ENCODE peak calls at places on chromosomes 7 and 10, in eight cellular contexts. O is body of pancreas; E is CD4-positive, alpha-beta memory T cell; I is ovary; S is neural progenitor cell; N is CD4-positive, CD25-positive, alpha-beta regulatory T cell; X is esophagus squamous epithelium; K is neuronal stem cell. M is an unnamed sample. For H3K4me1, the result is how much of the 10 kb centered on the place peaks cover.

GRCh38 chr7:149873074-149873967 is 448 bp upstream of the ATP6V0E2 start:
- DNase-seq in I (peak), O (peak), K (peak), S (peak), E (peak), N (peak), X (peak), M (peak)

GRCh38 chr10:23521735-23522134 is 82.9 kb downstream of the OTUD1 start:
- DNase-seq in E (no peak), X (no peak), S (no peak), I (no peak), N (no peak), O (no peak), K (no peak), M (no peak)

GRCh38 chr7:1425292-1426136 is 33.8 kb downstream of the MICALL2 start:
- DNase-seq in O (no peak), X (no peak), N (no peak), S (peak), I (no peak), K (no peak), E (no peak), M (no peak)

GRCh38 chr7:74023037-74023436 is 4.9 kb upstream of the ELN start:
- DNase-seq in N (no peak), K (no peak), E (no peak), X (no peak), O (no peak), I (peak), S (no peak), M (peak)

GRCh38 chr7:105719919-105720318 is 138.6 kb upstream of the EFCAB10 start:
- DNase-seq in O (no peak), E (no peak), S (no peak), X (no peak), K (no peak), I (no peak), N (no peak), M (no peak)

GRCh38 chr10:132408367-132408781 is 11.4 kb downstream of the PWWP2B start:
- DNase-seq in N (no peak), S (no peak), I (no peak), E (no peak), K (no peak), O (peak), X (no peak), M (no peak)

GRCh38 chr10:94172332-94172731 is 178.6 kb downstream of the PLCE1 start:
- DNase-seq in O (no peak), N (no peak), K (no peak), X (no peak), E (no peak), I (no peak), S (no peak), M (no peak)

GRCh38 chr10:51047857-51048256 is 26.4 kb upstream of the PRKG1 start:
- DNase-seq in K (no peak), O (no peak), X (no peak), I (no peak), S (no peak), E (no peak), N (no peak), M (no peak)

GRCh38 chr7:105345003-105345402 is 43.7 kb downstream of the SRPK2 start:
- DNase-seq in N (no peak), X (no peak), K (no peak), E (no peak), O (no peak), I (no peak), S (no peak), M (no peak)

GRCh38 chr7:29019896-29020295 is 61.8 kb upstream of the TRIL start:
- DNase-seq in K (no peak), I (no peak), E (no peak), N (no peak), O (no peak), X (no peak), S (no peak), M (no peak)

GRCh38 chr10:12797471-12798262 is 203.8 kb downstream of the CCDC3 start:
- DNase-seq in K (no peak), X (no peak), S (no peak), E (no peak), N (no peak), I (no peak), O (no peak), M (no peak)

GRCh38 chr10:69449841-69450240 is 1.4 kb upstream of the TSPAN15 start:
- DNase-seq in E (peak), K (peak), O (peak), S (peak), N (no peak), I (peak), X (no peak), M (no peak)

GRCh38 chr7:36900988-36901710 is 176.9 kb upstream of the AOAH start:
- DNase-seq in X (no peak), E (no peak), N (no peak), I (no peak), S (no peak), K (no peak), O (no peak), M (no peak)

GRCh38 chr10:28036587-28036986 is 37.7 kb upstream of the ODAD2 start:
- DNase-seq in S (no peak), O (no peak), N (no peak), E (no peak), I (no peak), K (no peak), X (no peak), M (no peak)

GRCh38 chr10:110501142-110501937 is 3.6 kb downstream of the DUSP5 start:
- DNase-seq in X (peak), S (peak), O (peak), K (no peak), E (no peak), I (peak), N (peak), M (peak)

GRCh38 chr10:110503528-110504110 is 5.9 kb downstream of the DUSP5 start:
- DNase-seq in O (no peak), I (no peak), E (no peak), S (no peak), K (no peak), N (no peak), X (no peak), M (no peak)

GRCh38 chr10:110500515-110500905 is 2.8 kb downstream of the DUSP5 start:
- DNase-seq in X (no peak), S (no peak), K (no peak), O (no peak), N (no peak), E (no peak), I (no peak), M (no peak)

GRCh38 chr10:110502851-110503301 is 5.2 kb downstream of the DUSP5 start:
- DNase-seq in K (no peak), X (no peak), E (no peak), N (no peak), I (peak), S (no peak), O (no peak), M (no peak)

DNA sequence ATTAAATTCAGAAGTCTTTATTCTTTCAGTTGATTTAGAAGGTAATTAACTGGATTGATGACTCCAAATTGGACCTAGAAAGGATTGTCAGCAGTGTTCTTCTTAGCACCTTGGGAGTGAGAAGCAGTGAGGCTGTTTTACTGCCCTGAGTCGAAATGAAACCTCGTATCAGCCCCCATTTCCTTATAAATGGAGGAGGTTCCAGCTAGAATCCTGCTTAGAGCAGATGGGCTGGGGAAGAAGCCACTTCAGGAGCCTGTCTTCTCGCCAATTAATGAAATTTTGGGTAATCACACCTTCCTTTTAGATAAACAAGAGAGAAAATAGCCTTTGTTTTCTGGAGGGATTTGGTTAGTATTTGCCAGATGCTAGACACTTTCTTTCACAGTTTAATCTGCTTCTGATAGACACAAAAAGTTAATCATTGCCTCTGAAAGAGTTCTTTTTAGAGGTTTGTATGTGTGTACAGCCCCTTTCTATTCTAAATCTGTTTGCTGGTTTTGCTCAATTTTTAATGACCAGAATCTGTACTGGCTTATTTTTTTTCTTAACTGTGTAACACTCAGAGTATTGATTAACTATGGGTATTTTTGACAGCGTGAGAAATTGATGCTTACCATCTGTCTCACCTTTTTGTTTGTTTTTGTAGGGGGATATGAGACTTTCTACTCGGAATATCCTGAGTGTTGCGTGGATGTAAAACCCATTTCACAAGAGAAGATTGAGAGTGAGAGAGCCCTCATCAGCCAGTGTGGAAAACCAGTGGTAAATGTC is 4.6 kb downstream of the DUSP5 start:
- DNase-seq in N (no peak), K (no peak), O (no peak), S (no peak), E (no peak), I (no peak), X (no peak), M (no peak)
- H3K27ac ChIP-seq in N (peak), K (no peak), O (peak), S (no peak), E (peak), I (no peak), X (peak), M (no peak)

DNA sequence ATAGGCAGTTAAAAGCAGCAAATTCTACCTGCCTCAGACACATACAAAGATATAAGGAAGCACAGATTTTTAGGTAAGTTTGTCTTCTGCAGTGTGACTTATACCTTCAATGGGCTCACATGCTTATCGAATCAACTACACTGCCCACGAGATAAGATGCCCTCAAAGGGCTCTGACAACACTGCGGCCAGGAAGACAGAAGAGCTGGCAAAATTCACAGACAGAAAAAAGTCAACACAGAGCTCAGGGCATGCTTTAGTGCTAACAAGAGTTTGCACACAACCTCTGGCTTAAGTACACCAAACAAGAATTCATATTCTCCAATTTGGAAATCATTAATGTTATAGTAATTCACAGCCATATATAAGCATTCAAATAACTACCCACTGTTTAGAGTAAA is 62.3 kb downstream of the LARP4B start:
- DNase-seq in N (no peak), X (no peak), E (no peak), K (no peak), I (no peak), S (no peak), O (no peak), M (no peak)
- H3K4me1 ChIP-seq in N (under half), X (under half), E (under half), K (under half), I (under half), S (under half), O (under half), M (under half)

GRCh38 chr7:47185193-47185592 is 396.7 kb downstream of the TNS3 start:
- DNase-seq in O (no peak), I (no peak), E (no peak), K (no peak), N (no peak), S (no peak), X (no peak), M (no peak)

GRCh38 chr7:47186316-47186715 is 395.6 kb downstream of the TNS3 start:
- DNase-seq in E (no peak), N (no peak), K (no peak), X (no peak), S (no peak), O (no peak), I (no peak), M (no peak)

GRCh38 chr7:47188653-47189315 is 393.1 kb downstream of the TNS3 start:
- DNase-seq in I (no peak), X (no peak), O (no peak), K (no peak), N (no peak), E (no peak), S (no peak), M (no peak)

GRCh38 chr7:47183896-47184629 is 397.8 kb downstream of the TNS3 start:
- DNase-seq in I (no peak), S (no peak), N (no peak), E (no peak), X (no peak), K (no peak), O (peak), M (no peak)

GRCh38 chr7:47185839-47186238 is 396.1 kb downstream of the TNS3 start:
- DNase-seq in N (no peak), K (no peak), X (no peak), E (no peak), S (no peak), I (no peak), O (no peak), M (no peak)
- H3K4me3 ChIP-seq in N (no peak), K (no peak), X (no peak), E (no peak), S (no peak), I (no peak), O (no peak), M (no peak)

DNA sequence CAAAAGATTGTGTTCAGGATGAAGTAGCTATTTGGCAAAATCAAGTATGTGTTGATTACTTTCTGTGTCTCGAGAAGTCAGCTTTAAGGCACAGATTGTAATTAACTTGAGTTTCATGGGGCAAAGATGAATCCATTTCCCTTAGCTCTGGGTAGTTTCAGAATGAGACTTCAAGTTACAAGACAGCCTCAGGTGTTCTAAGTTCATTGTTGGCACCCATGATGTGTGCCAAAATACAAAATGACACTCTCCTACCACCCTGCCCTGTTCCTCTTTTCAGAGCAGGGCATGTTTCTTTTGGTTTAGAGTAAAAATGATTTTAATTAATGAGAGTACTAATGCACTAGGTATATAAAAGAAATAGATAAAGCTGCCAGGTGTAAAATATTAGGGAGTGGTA is 797.6 kb upstream of the POT1 start:
- DNase-seq in I (no peak), O (no peak), K (no peak), E (no peak), S (no peak), X (no peak), N (no peak), M (no peak)
- H3K27ac ChIP-seq in I (no peak), O (no peak), K (no peak), E (no peak), S (no peak), X (no peak), N (no peak), M (no peak)

DNA sequence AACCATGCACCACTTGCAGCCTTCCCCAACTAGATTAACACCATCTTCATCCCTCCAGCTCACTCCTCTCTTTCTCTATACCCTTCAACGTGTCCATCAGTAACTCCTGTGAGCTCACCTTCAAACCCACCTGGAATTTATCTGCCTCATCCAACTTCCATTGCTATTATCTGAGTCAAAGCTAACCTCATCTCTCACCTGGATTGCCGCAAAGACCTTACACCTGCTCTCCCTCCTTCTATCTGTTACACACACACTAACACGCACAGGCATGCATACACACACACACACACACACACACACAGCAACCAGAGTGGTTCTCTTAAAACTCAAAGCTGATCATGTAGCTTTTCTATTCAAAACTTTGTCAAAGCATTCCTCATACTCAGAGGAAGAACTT is 3.8 kb upstream of the TFEC start:
- DNase-seq in S (no peak), X (no peak), E (no peak), I (no peak), N (no peak), O (no peak), K (no peak), M (no peak)
- H3K4me1 ChIP-seq in S (under half), X (under half), E (under half), I (under half), N (under half), O (under half), K (under half), M (under half)

GRCh38 chr10:67818323-67818722 is 19.7 kb downstream of the DNAJC12 start:
- DNase-seq in N (no peak), E (no peak), S (no peak), O (no peak), K (no peak), I (no peak), X (no peak), M (no peak)
- H3K4me3 ChIP-seq in N (no peak), E (no peak), S (no peak), O (no peak), K (no peak), I (no peak), X (no peak), M (no peak)

GRCh38 chr10:124665558-124665957 is 78.6 kb downstream of the FAM53B start:
- DNase-seq in N (no peak), K (no peak), O (no peak), X (no peak), S (no peak), E (no peak), I (no peak), M (no peak)

GRCh38 chr10:124665980-124666379 is 78.2 kb downstream of the FAM53B start:
- DNase-seq in K (no peak), E (no peak), S (no peak), O (no peak), I (no peak), X (no peak), N (no peak), M (no peak)

GRCh38 chr10:124665091-124665490 is 79.1 kb downstream of the FAM53B start:
- DNase-seq in I (no peak), E (no peak), S (no peak), O (no peak), X (no peak), N (no peak), K (no peak), M (no peak)

GRCh38 chr10:124667425-124668130 is 76.6 kb downstream of the FAM53B start:
- DNase-seq in O (no peak), I (no peak), N (no peak), S (no peak), X (no peak), K (no peak), E (no peak), M (no peak)

GRCh38 chr10:124666494-124666893 is 77.7 kb downstream of the FAM53B start:
- DNase-seq in O (no peak), N (no peak), K (no peak), E (no peak), X (no peak), S (no peak), I (no peak), M (no peak)
- H3K27ac ChIP-seq in O (no peak), N (peak), K (no peak), E (peak), X (no peak), S (no peak), I (no peak), M (no peak)

GRCh38 chr7:107029764-107030286 is 14.7 kb upstream of the PRKAR2B start:
- DNase-seq in I (no peak), S (no peak), K (no peak), O (no peak), X (no peak), N (no peak), E (no peak), M (no peak)
- H3K4me1 ChIP-seq in I (under half), S (under half), K (under half), O (under half), X (under half), N (under half), E (under half), M (under half)

DNA sequence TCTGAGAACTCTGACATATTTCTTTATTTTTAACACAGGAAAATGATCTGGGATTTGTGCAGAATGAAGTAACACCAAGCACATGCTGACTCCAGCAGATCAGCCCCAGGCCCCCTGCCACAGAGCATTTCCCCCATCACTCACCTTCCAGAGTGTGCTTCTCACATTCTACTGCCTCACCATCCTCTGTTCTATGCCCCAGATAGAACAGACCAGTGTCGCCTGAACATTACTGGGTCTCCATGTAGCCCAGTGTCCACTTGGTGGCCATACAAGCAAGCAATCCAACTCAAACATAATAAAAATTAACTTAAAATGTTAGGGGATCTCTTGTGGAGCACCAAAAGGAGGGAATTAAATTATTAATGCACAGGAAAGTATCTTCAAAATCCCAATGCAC is 58.8 kb downstream of the SORBS1 start:
- DNase-seq in N (no peak), E (no peak), X (no peak), K (no peak), S (no peak), O (no peak), I (no peak), M (no peak)
- H3K4me3 ChIP-seq in N (no peak), E (no peak), X (peak), K (no peak), S (no peak), O (no peak), I (no peak), M (peak)

GRCh38 chr10:13852872-13853271 is 266.1 kb downstream of the PRPF18 start:
- DNase-seq in O (no peak), S (no peak), K (no peak), X (no peak), N (no peak), I (no peak), E (no peak), M (no peak)
- H3K27ac ChIP-seq in O (no peak), S (no peak), K (no peak), X (peak), N (no peak), I (no peak), E (no peak), M (peak)

M was measured in thoracic aorta.